ENCODE peak calls at places on chromosomes 5 and 9, in seven cellular contexts. A is renal cortical epithelial cell; H is glomerular endothelial cell; E is NCI-H1436; R is stimulated activated CD8-positive, alpha-beta memory T cell treated with anti-CD3 and anti-CD28 coated beads, Interleukin-7, amount 100 ng/mL, for 1 hour; O is pancreas; D is cardiac fibroblast. P is an unnamed sample.

GRCh38 chr9:111572945-111573604 is 26.4 kb downstream of the PTGR1 start:
- DNase-seq in A (no peak), D (peak), O (no peak), E (no peak), R (no peak), H (no peak), P (no peak)

GRCh38 chr5:144332265-144332664 is 161.6 kb downstream of the KCTD16 start:
- DNase-seq in A (peak), D (no peak), H (no peak), R (no peak), E (no peak), O (no peak), P (no peak)

GRCh38 chr5:17415282-17415681 is 82.7 kb upstream of the TAF11L2 start:
- DNase-seq in H (no peak), E (no peak), O (no peak), R (no peak), D (peak), A (no peak), P (no peak)

GRCh38 chr9:35669331-35670145 is 4.2 kb upstream of the CA9 start:
- DNase-seq in H (no peak), D (no peak), R (no peak), O (peak), A (peak), E (no peak), P (no peak)

GRCh38 chr5:23776684-23777083 is 269.3 kb downstream of the PRDM9 start:
- DNase-seq in O (no peak), D (no peak), R (no peak), A (no peak), E (no peak), H (no peak), P (no peak)

GRCh38 chr5:143889986-143890385 is 78.0 kb downstream of the HMHB1 start:
- DNase-seq in R (no peak), A (peak), D (peak), E (peak), O (no peak), H (no peak), P (no peak)

GRCh38 chr9:24590432-24590831 is 44.7 kb upstream of the IZUMO3 start:
- DNase-seq in H (no peak), A (no peak), D (no peak), E (no peak), R (no peak), O (no peak), P (no peak)

GRCh38 chr9:133769511-133770075 is 31.4 kb upstream of the SARDH start:
- DNase-seq in A (no peak), H (no peak), R (no peak), E (no peak), O (no peak), D (no peak), P (no peak)

GRCh38 chr9:132066057-132066456 is 13.6 kb downstream of the MED27 start:
- DNase-seq in E (no peak), D (no peak), A (no peak), O (no peak), H (no peak), R (no peak), P (no peak)

GRCh38 chr5:157166164-157166493 is at the start of gene GARIN3:
- DNase-seq in R (no peak), O (no peak), H (no peak), A (no peak), E (no peak), D (no peak), P (no peak)

GRCh38 chr9:70761139-70761538 is 346.7 kb upstream of the KLF9 start:
- DNase-seq in H (no peak), R (no peak), O (no peak), E (peak), D (peak), A (no peak), P (no peak)

GRCh38 chr5:16147179-16147900 is 32.3 kb downstream of the MARCHF11 start:
- DNase-seq in O (no peak), D (no peak), E (no peak), A (no peak), H (no peak), R (no peak), P (no peak)

GRCh38 chr9:111483419-111483861 is 743 bp downstream of the ECPAS start:
- DNase-seq in R (peak), E (peak), O (no peak), A (no peak), H (no peak), D (no peak), P (no peak)

GRCh38 chr5:171806976-171807823 is 21.6 kb downstream of the SMIM23 start:
- DNase-seq in R (no peak), O (no peak), D (no peak), A (peak), E (no peak), H (no peak), P (no peak)

GRCh38 chr9:127941062-127941925 is 3.6 kb upstream of the DPM2 start:
- DNase-seq in E (no peak), O (peak), A (no peak), H (no peak), R (no peak), D (no peak), P (no peak)

P was measured in T1000.